ENCODE peak calls at places on chromosomes 12 and 14, in five cellular contexts. A is osteocyte, F is suprapubic skin, E is cardiac muscle cell, D is Calu3. T is an unnamed sample.
A peak's percentile ranks its signal among the peaks of the same experiment; 100 is the strongest.

GRCh38 chr14:102370305-102370809 is 7.6 kb downstream of the TECPR2 start:
- DNase-seq in A (no peak), F (no peak), E (peak; percentile 31), D (no peak), T (no peak)

GRCh38 chr12:27785882-27786570 is 6.0 kb upstream of the MANSC4 start:
- DNase-seq in A (no peak), F (no peak), E (peak; percentile 59), D (no peak), T (no peak)

GRCh38 chr12:122830517-122831214 is 4.6 kb upstream of the HIP1R start:
- DNase-seq in A (no peak), F (peak; percentile 70), E (peak; percentile 75), D (peak; percentile 78), T (no peak)

GRCh38 chr14:50892255-50892654 is 20.4 kb downstream of the ABHD12B start:
- DNase-seq in A (no peak), F (no peak), E (no peak), D (no peak), T (no peak)

GRCh38 chr14:73239463-73240241 is 2.3 kb downstream of the PAPLN start:
- DNase-seq in A (peak; percentile 85), F (peak; percentile 62), E (peak; percentile 72), D (no peak), T (no peak)

GRCh38 chr12:127558363-127558762 is 708.6 kb upstream of the TMEM132C start:
- DNase-seq in A (no peak), F (no peak), E (no peak), D (no peak), T (no peak)

GRCh38 chr14:75578786-75579781 is 664 bp downstream of the FLVCR2 start:
- DNase-seq in A (no peak), F (no peak), E (no peak), D (peak; percentile 14), T (peak; percentile 6)

GRCh38 chr12:120710805-120711296 is 593 bp downstream of the UNC119B start:
- DNase-seq in A (no peak), F (no peak), E (no peak), D (peak; percentile 53), T (no peak)

GRCh38 chr14:26598081-26598671 is 343 bp upstream of the NOVA1 start:
- DNase-seq in A (peak; percentile 90), F (peak; percentile 90), E (peak; percentile 97), D (no peak), T (peak; percentile 97)

GRCh38 chr12:113310489-113310888 is 24.4 kb downstream of the SLC8B1 start:
- DNase-seq in A (no peak), F (no peak), E (no peak), D (peak; percentile 25), T (no peak)

GRCh38 chr14:67335781-67336180 is 23.8 kb downstream of the ATP6V1D start:
- DNase-seq in A (no peak), F (no peak), E (peak; percentile 35), D (peak; percentile 20), T (peak; percentile 12)

GRCh38 chr12:109053382-109054123 is 1.2 kb downstream of the USP30 start:
- DNase-seq in A (no peak), F (no peak), E (peak; percentile 2), D (no peak), T (no peak)

GRCh38 chr12:62632521-62632920 is 165.9 kb downstream of the MON2 start:
- DNase-seq in A (no peak), F (peak; percentile 77), E (peak; percentile 65), D (peak; percentile 21), T (peak; percentile 40)

GRCh38 chr12:65902504-65902903 is 78.2 kb downstream of the HMGA2 start:
- DNase-seq in A (no peak), F (no peak), E (peak; percentile 57), D (no peak), T (no peak)

GRCh38 chr12:115357681-115358080 is 673.7 kb upstream of the TBX3 start:
- DNase-seq in A (no peak), F (no peak), E (no peak), D (no peak), T (no peak)

DNA sequence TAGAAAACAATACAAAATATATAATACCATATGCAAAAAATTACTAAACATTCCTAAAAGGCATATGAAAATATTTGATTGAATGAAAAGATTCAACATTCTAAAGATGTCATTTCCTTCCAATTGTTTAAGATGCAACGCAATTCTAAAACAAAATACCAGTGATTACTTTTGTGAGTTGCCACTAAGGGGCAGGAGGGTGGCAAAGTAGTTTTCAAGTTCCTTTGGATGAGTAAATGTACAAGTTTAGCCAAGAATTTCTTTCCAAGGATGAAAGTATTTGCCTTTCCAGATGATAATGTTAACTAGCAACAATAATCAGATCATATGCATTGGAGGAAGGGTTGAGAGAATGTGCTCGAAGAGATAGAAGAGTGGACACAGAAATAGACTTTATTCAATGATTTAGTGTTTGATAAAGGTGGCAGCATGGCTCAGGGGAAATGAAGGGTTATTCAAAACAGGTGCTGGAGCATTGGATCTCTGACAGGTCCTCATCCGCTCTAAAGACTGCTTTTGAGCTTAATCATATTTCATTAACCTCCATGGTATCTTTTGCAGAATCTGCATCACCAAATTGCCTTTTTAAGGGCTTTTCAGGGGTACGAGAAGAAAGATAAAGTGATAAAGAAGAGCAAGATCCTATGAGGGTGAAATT is 678.5 kb upstream of the TBX3 start:
- DNase-seq in A (no peak), F (no peak), E (no peak), D (no peak), T (no peak)
- TF ChIP-seq CTCF in A (peak; percentile 20), F (no peak), E (no peak), D (no peak), T (no peak)

GRCh38 chr14:35533357-35534129 is 421 bp upstream of the INSM2 start:
- DNase-seq in A (peak; percentile 88), F (no peak), E (peak; percentile 63), D (peak; percentile 87), T (peak; percentile 86)
- TF ChIP-seq CTCF in A (no peak), F (no peak), E (peak; percentile 3), D (no peak), T (peak; percentile 22)

GRCh38 chr12:14654842-14655241 is 41.6 kb downstream of the GUCY2C start:
- DNase-seq in A (no peak), F (no peak), E (no peak), D (no peak), T (no peak)

GRCh38 chr12:14656846-14657245 is 39.6 kb downstream of the GUCY2C start:
- DNase-seq in A (no peak), F (no peak), E (no peak), D (no peak), T (no peak)

GRCh38 chr12:14654416-14654815 is 42.0 kb downstream of the GUCY2C start:
- DNase-seq in A (no peak), F (no peak), E (no peak), D (no peak), T (no peak)

GRCh38 chr12:14651371-14651770 is 45.0 kb downstream of the GUCY2C start:
- DNase-seq in A (no peak), F (no peak), E (no peak), D (no peak), T (no peak)

GRCh38 chr12:14655284-14655683 is 41.1 kb downstream of the GUCY2C start:
- DNase-seq in A (no peak), F (no peak), E (no peak), D (no peak), T (no peak)
- TF ChIP-seq CTCF in A (no peak), F (no peak), E (no peak), D (no peak), T (no peak)

DNA sequence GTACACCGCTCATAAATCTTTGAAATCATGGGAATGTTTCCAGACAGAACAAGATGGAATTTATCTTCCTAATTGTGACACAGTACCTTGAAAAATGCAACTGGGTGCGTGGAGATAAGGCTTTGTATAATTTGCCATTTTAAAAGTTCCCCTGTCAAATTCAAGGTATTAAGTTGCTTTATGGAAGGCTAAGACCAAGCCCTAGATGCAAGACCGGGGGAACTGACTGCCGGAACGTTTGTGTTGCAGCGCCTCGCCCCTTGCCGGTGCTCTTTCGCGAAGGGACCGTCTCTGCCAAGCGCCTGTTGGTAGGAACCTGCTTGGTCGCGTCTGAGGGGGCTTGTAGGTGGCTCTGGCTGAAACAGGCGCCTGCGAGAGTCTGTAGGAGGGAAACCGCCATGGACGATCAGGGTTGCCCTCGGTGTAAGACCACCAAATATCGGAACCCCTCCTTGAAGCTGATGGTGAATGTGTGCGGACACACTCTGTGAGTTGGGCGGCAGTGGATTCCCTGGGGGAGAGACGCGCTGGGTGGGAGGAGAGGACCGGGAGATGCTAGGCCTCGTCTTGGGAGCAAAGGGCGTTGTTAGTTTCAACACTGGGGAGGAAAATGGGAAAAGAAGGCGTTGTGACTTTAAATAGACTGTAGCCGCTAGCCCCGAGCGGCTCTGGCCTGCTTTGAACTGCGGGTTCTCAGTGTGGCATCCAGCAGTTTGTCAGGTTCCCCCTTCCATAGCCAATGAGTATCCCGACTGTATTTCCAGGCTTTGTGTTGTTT is at the start of gene MNAT1:
- DNase-seq in A (peak; percentile 91), F (peak; percentile 77), E (peak; percentile 91), D (peak; percentile 83), T (peak; percentile 73)
- TF ChIP-seq CTCF in A (peak; percentile 11), F (no peak), E (peak; percentile 5), D (no peak), T (peak; percentile 19)

DNA sequence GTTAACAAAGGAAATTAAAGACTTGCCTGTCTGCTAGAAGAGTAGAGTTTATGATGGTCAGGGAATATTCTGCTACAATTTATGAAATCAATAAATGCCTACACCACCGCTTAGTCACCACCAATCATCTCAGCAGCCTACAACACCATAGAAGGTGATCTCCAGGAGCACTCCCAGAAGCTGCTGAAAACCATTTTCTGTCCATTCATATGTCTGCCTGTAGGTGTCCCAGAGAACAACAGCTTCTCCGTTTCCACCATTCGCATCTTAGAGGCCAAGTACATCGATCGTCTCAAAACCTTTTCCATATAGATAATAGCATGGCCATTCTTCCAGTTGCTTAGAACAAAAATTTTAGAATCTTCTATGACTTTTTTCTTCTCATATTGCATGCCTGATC is 303.4 kb downstream of the KCNC2 start:
- DNase-seq in A (no peak), F (no peak), E (no peak), D (no peak), T (no peak)
- TF ChIP-seq CTCF in A (no peak), F (no peak), E (no peak), D (no peak), T (peak; percentile 30)

T was measured in neural crest cell.